ENCODE peak calls at places on chromosomes 3 and 15, in six cellular contexts. T, H, U, E, D and N are unnamed samples.

GRCh38 chr3:119743921-119744320 is 38.0 kb upstream of the NR1I2 start:
- DNase-seq in E (no peak), D (no peak), T (no peak), U (no peak), H (no peak), N (no peak)

GRCh38 chr3:56787784-56788256 is 13.9 kb downstream of the ARHGEF3 start:
- DNase-seq in D (no peak), E (peak), T (no peak), H (no peak), U (no peak), N (no peak)

GRCh38 chr3:109369510-109369909 is 32.2 kb upstream of the DPPA4 start:
- DNase-seq in T (no peak), D (peak), U (no peak), E (peak), H (no peak), N (no peak)

GRCh38 chr3:185052631-185053030 is 100.2 kb downstream of the C3orf70 start:
- DNase-seq in D (no peak), E (no peak), H (no peak), T (no peak), U (no peak), N (no peak)

GRCh38 chr3:171206283-171206682 is 179.8 kb upstream of the SLC2A2 start:
- DNase-seq in T (no peak), D (no peak), H (no peak), E (no peak), U (no peak), N (no peak)

GRCh38 chr15:28960979-28961378 is 75.2 kb downstream of the APBA2 start:
- DNase-seq in E (no peak), U (no peak), T (no peak), H (no peak), D (peak), N (no peak)

GRCh38 chr3:9129366-9129765 is 120.1 kb downstream of the SRGAP3 start:
- DNase-seq in T (no peak), D (no peak), H (no peak), E (no peak), U (no peak), N (no peak)

GRCh38 chr15:66145242-66146182 is 108.0 kb downstream of the MEGF11 start:
- DNase-seq in T (no peak), H (no peak), D (no peak), E (peak), U (no peak), N (no peak)

GRCh38 chr3:106033654-106034053 is 164.8 kb upstream of the CBLB start:
- DNase-seq in U (no peak), E (no peak), T (no peak), D (no peak), H (no peak), N (no peak)

GRCh38 chr3:74897006-74897405 is 282.5 kb upstream of the CNTN3 start:
- DNase-seq in T (no peak), H (no peak), D (no peak), U (no peak), E (peak), N (no peak)
- TF ChIP-seq CTCF in T (peak), H (no peak), D (no peak), U (peak), E (peak), N (no peak)

GRCh38 chr3:133820129-133820528 is 14.5 kb downstream of the SRPRB start:
- DNase-seq in E (no peak), D (no peak), H (no peak), U (no peak), T (no peak), N (no peak)

GRCh38 chr3:133824961-133825485 is 19.4 kb downstream of the SRPRB start:
- DNase-seq in E (no peak), U (no peak), D (no peak), T (no peak), H (no peak), N (no peak)

GRCh38 chr3:133825969-133826727 is 20.5 kb downstream of the SRPRB start:
- DNase-seq in U (no peak), E (no peak), T (no peak), H (no peak), D (no peak), N (no peak)

GRCh38 chr3:133820889-133821675 is 15.5 kb downstream of the SRPRB start:
- DNase-seq in D (no peak), T (no peak), H (no peak), U (no peak), E (no peak), N (no peak)

GRCh38 chr3:133821767-133822638 is 16.4 kb downstream of the SRPRB start:
- DNase-seq in T (no peak), U (peak), H (no peak), E (no peak), D (peak), N (no peak)
- TF ChIP-seq CTCF in T (peak), U (peak), H (no peak), E (no peak), D (no peak), N (no peak)

GRCh38 chr3:24683511-24684384 is 189.1 kb upstream of the THRB start:
- DNase-seq in H (no peak), E (peak), D (peak), T (no peak), U (peak), N (no peak)
- TF ChIP-seq CTCF in H (no peak), E (peak), D (peak), T (peak), U (peak), N (no peak)

GRCh38 chr3:173921741-173922140 is 524.2 kb downstream of the NLGN1 start:
- DNase-seq in U (no peak), E (no peak), D (no peak), T (no peak), H (no peak), N (no peak)

GRCh38 chr3:173916799-173917198 is 519.3 kb downstream of the NLGN1 start:
- DNase-seq in U (no peak), E (no peak), D (no peak), H (no peak), T (no peak), N (no peak)

DNA sequence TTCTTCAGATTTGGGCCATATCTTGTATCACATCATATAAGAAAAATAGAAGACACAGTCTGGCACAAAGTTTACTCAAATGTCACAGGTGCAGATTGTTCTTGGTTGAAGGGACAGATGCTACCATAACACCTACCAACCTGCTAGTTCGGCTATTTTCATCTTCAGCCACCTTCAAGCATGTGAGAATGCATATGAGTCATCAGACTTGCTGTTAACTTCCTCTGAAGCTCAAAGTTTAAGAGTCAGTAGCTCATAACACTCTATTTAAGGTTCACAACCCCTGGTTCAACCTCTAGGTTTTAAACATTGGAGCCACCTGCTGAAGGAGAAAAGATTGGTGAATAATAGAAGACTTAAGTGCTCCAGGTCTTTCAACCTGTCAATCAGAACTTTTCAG is 522.8 kb downstream of the NLGN1 start:
- DNase-seq in D (no peak), H (no peak), U (no peak), E (no peak), T (no peak), N (no peak)
- TF ChIP-seq CTCF in D (no peak), H (no peak), U (no peak), E (no peak), T (no peak), N (no peak)

DNA sequence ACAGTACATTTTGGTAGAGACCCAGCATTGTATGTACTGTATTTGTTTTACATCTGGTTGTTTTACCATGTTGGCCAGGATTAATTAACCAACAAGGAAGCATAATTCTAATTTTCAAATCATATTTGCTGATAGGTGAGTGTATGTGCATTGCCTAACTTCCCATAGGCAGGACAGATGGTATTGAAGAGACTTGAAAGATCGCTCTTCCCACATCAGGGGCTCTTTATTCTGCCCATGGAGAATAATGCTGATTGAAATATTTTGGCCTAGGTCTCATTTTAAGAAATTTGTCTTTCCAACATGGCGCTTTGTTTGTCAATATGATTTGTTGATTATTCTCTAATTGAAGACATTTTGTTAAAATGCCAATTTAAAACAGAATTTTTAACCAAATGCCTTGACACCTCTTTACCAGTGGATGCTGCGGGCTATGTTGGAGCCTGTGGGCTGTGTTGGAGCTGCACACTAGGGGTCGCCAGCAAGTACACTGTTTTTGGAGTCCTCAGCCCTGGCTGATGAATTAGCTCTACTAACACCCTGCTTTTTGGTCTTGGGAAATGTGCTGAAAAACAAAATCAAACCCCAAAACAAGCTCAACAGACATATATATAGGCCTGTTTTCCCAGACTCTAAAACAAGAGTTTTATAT is 5.3 kb downstream of the P2RY12 start:
- DNase-seq in D (peak), H (no peak), U (no peak), T (no peak), E (peak), N (no peak)
- TF ChIP-seq CTCF in D (peak), H (no peak), U (peak), T (peak), E (peak), N (no peak)

DNA sequence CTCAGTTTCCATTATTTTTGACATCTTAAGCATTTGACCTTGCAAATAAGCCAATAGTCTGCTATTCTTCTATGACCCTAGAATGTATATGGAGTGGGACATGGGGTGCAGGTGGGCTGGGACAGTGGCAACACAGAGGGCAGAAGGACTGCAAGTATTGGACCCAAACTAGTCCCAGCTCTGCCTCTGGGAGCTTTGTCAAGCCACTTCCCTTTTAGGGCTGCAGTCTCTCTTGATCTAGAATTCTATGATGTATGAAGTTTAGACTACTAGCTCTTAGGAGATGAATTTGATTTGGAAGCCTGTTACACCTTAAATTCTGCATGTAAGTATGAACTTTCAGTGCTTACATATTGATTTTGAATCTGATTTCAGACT is 27.6 kb downstream of the IL5RA start:
- DNase-seq in T (no peak), H (no peak), E (no peak), U (no peak), D (no peak), N (no peak)
- TF ChIP-seq CTCF in T (no peak), H (no peak), E (no peak), U (no peak), D (no peak), N (no peak)

GRCh38 chr3:36707623-36708409 is 56.5 kb downstream of the DCLK3 start:
- DNase-seq in U (peak), T (no peak), H (no peak), D (peak), E (peak), N (no peak)
- TF ChIP-seq CTCF in U (peak), T (no peak), H (no peak), D (no peak), E (peak), N (no peak)

GRCh38 chr3:11820540-11821041 is 26.1 kb downstream of the TAMM41 start:
- DNase-seq in H (no peak), D (peak), E (no peak), U (no peak), T (no peak), N (no peak)
- TF ChIP-seq CTCF in H (no peak), D (no peak), E (no peak), U (no peak), T (no peak), N (no peak)

DNA sequence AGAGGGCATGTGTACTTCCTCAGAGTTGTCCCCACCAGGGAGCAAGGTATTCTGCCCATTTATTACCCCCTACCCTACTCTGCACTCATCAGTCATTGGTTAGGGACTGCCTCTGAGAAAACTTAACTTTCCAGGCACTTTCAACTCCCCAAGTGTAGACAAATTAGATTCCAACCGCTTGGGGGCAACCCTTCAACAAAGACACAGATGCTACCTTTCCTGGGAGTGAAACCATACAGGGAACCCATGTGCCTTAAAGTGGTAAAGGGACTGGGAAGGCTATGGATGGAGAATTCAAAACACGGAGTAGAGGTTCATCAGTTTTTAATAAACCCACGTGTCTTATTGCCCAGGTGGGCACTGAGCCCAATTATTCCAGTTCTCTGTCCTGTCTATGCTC is 19.4 kb upstream of the UBE2E2 start:
- DNase-seq in H (no peak), D (peak), E (peak), T (no peak), U (peak), N (no peak)
- TF ChIP-seq CTCF in H (no peak), D (peak), E (peak), T (peak), U (peak), N (no peak)